ENCODE peak calls at places on chromosomes 5 and 9, in eight cellular contexts. J, D, C, M, T, F, Q and V are unnamed samples.

GRCh38 chr5:102713682-102714231 is 41.3 kb upstream of the PAM start:
- DNase-seq in J (peak; percentile 4), D (no peak), C (no peak), M (no peak), T (no peak), F (no peak), Q (no peak), V (no peak)

GRCh38 chr5:79081779-79082178 is 12.2 kb downstream of the BHMT2 start:
- DNase-seq in J (no peak), D (no peak), C (no peak), M (no peak), T (no peak), F (no peak), Q (no peak), V (no peak)

GRCh38 chr5:117337064-117337749 is 762.6 kb upstream of the SEMA6A start:
- DNase-seq in J (no peak), D (no peak), C (no peak), M (peak; percentile 16), T (no peak), F (no peak), Q (no peak), V (no peak)

GRCh38 chr5:82364497-82364896 is 86.3 kb upstream of the RPS23 start:
- DNase-seq in J (no peak), D (no peak), C (no peak), M (no peak), T (peak; percentile 53), F (peak; percentile 89), Q (no peak), V (no peak)

GRCh38 chr9:137218754-137219271 is 3.2 kb downstream of the RNF208 start:
- DNase-seq in J (no peak), D (no peak), C (no peak), M (no peak), T (peak; percentile 70), F (peak; percentile 65), Q (no peak), V (no peak)

GRCh38 chr9:121286973-121287721 is 19.2 kb downstream of the GSN start:
- DNase-seq in J (no peak), D (peak; percentile 87), C (no peak), M (no peak), T (peak; percentile 79), F (peak; percentile 97), Q (no peak), V (no peak)

GRCh38 chr5:33309780-33310345 is 130.9 kb upstream of the TARS1 start:
- DNase-seq in J (no peak), D (no peak), C (no peak), M (no peak), T (no peak), F (no peak), Q (no peak), V (no peak)

GRCh38 chr5:59937633-59938032 is 44.1 kb upstream of the PDE4D start:
- DNase-seq in J (no peak), D (no peak), C (no peak), M (no peak), T (no peak), F (no peak), Q (no peak), V (no peak)

GRCh38 chr9:88680041-88680440 is 145.1 kb downstream of the NXNL2 start:
- DNase-seq in J (no peak), D (no peak), C (no peak), M (no peak), T (no peak), F (peak; percentile 57), Q (no peak), V (no peak)

GRCh38 chr9:16106211-16106610 is 553.4 kb downstream of the CCDC171 start:
- DNase-seq in J (no peak), D (no peak), C (no peak), M (no peak), T (no peak), F (no peak), Q (no peak), V (no peak)

GRCh38 chr9:127567898-127568617 is 44.0 kb upstream of the STXBP1 start:
- DNase-seq in J (no peak), D (no peak), C (no peak), M (peak; percentile 84), T (no peak), F (no peak), Q (no peak), V (no peak)